ENCODE peak calls at places on chromosomes 12 and 14, in four cellular contexts. One of them, this sample, is unnamed.

GRCh38 chr12:31603546-31604009 is 12.6 kb upstream of the DENND5B start:
- DNase-seq in A549: no peak
- DNase-seq in epithelial cell of esophagus: no peak
- DNase-seq in uterus: no peak
- DNase-seq in this sample: no peak

GRCh38 chr12:98646165-98646764 is 1.2 kb downstream of the APAF1 start:
- DNase-seq in A549: peak
- DNase-seq in epithelial cell of esophagus: peak
- DNase-seq in uterus: no peak
- DNase-seq in this sample: no peak

GRCh38 chr12:39990122-39991101 is 115.5 kb downstream of the SLC2A13 start:
- DNase-seq in A549: peak
- DNase-seq in epithelial cell of esophagus: peak
- DNase-seq in uterus: peak
- DNase-seq in this sample: peak

GRCh38 chr12:62758216-62758615 is 176.7 kb downstream of the PPM1H start:
- DNase-seq in A549: peak
- DNase-seq in epithelial cell of esophagus: no peak
- DNase-seq in uterus: no peak
- DNase-seq in this sample: no peak

GRCh38 chr12:2261708-2262107 is 208.9 kb downstream of the CACNA1C start:
- DNase-seq in A549: no peak
- DNase-seq in epithelial cell of esophagus: no peak
- DNase-seq in uterus: no peak
- DNase-seq in this sample: no peak

GRCh38 chr14:72812292-72812851 is 81.5 kb downstream of the DPF3 start:
- DNase-seq in A549: no peak
- DNase-seq in epithelial cell of esophagus: peak
- DNase-seq in uterus: peak
- DNase-seq in this sample: no peak

GRCh38 chr14:68691031-68691864 is 101.6 kb downstream of the ZFP36L1 start:
- DNase-seq in A549: no peak
- DNase-seq in epithelial cell of esophagus: no peak
- DNase-seq in uterus: peak
- DNase-seq in this sample: no peak

GRCh38 chr12:122999986-123000420 is 19.5 kb downstream of the ARL6IP4 start:
- DNase-seq in A549: no peak
- DNase-seq in epithelial cell of esophagus: no peak
- DNase-seq in uterus: no peak
- DNase-seq in this sample: no peak

GRCh38 chr14:65564370-65564769 is 151.8 kb downstream of the FUT8 start:
- DNase-seq in A549: no peak
- DNase-seq in epithelial cell of esophagus: no peak
- DNase-seq in uterus: no peak
- DNase-seq in this sample: no peak

GRCh38 chr14:52395728-52396127 is 81.6 kb downstream of the PTGER2 start:
- DNase-seq in A549: no peak
- DNase-seq in epithelial cell of esophagus: no peak
- DNase-seq in uterus: no peak
- DNase-seq in this sample: no peak

GRCh38 chr12:5456906-5457305 is 25.0 kb downstream of the NTF3 start:
- DNase-seq in A549: no peak
- DNase-seq in epithelial cell of esophagus: no peak
- DNase-seq in uterus: no peak
- DNase-seq in this sample: no peak

GRCh38 chr12:12432373-12432772 is 75.5 kb downstream of the BORCS5 start:
- DNase-seq in A549: peak
- DNase-seq in epithelial cell of esophagus: peak
- DNase-seq in uterus: no peak
- DNase-seq in this sample: peak

GRCh38 chr14:70317091-70317968 is 42.2 kb downstream of the COX16 start:
- DNase-seq in A549: no peak
- DNase-seq in epithelial cell of esophagus: no peak
- DNase-seq in uterus: no peak
- DNase-seq in this sample: no peak

GRCh38 chr14:70315942-70316341 is 43.5 kb downstream of the COX16 start:
- DNase-seq in A549: no peak
- DNase-seq in epithelial cell of esophagus: peak
- DNase-seq in uterus: no peak
- DNase-seq in this sample: no peak

GRCh38 chr14:70320294-70320693 is 39.2 kb downstream of the COX16 start:
- DNase-seq in A549: no peak
- DNase-seq in epithelial cell of esophagus: no peak
- DNase-seq in uterus: no peak
- DNase-seq in this sample: no peak

GRCh38 chr14:70318635-70319013 is 40.9 kb downstream of the COX16 start:
- DNase-seq in A549: no peak
- DNase-seq in epithelial cell of esophagus: no peak
- DNase-seq in uterus: no peak
- DNase-seq in this sample: no peak

GRCh38 chr14:70317969-70318634 is 41.4 kb downstream of the COX16 start:
- DNase-seq in A549: peak
- DNase-seq in epithelial cell of esophagus: peak
- DNase-seq in uterus: no peak
- DNase-seq in this sample: no peak
- TF ChIP-seq CTCF in A549: peak
- TF ChIP-seq CTCF in epithelial cell of esophagus: peak
- TF ChIP-seq CTCF in uterus: no peak
- TF ChIP-seq CTCF in this sample: no peak

GRCh38 chr12:38120438-38120837 is 196.1 kb upstream of the ALG10B start:
- DNase-seq in A549: no peak
- DNase-seq in epithelial cell of esophagus: no peak
- DNase-seq in uterus: no peak
- DNase-seq in this sample: no peak
- H3K4me3 ChIP-seq in A549: no peak
- H3K4me3 ChIP-seq in epithelial cell of esophagus: no peak
- H3K4me3 ChIP-seq in uterus: no peak
- H3K4me3 ChIP-seq in this sample: no peak

GRCh38 chr12:114676142-114676741 is 7.7 kb downstream of the TBX3 start:
- DNase-seq in A549: no peak
- DNase-seq in epithelial cell of esophagus: no peak
- DNase-seq in uterus: no peak
- DNase-seq in this sample: no peak

GRCh38 chr12:114673169-114673833 is 10.7 kb downstream of the TBX3 start:
- DNase-seq in A549: no peak
- DNase-seq in epithelial cell of esophagus: no peak
- DNase-seq in uterus: peak
- DNase-seq in this sample: peak

GRCh38 chr12:114671664-114672476 is 12.1 kb downstream of the TBX3 start:
- DNase-seq in A549: no peak
- DNase-seq in epithelial cell of esophagus: no peak
- DNase-seq in uterus: peak
- DNase-seq in this sample: no peak

GRCh38 chr12:114672817-114673168 is 11.2 kb downstream of the TBX3 start:
- DNase-seq in A549: no peak
- DNase-seq in epithelial cell of esophagus: no peak
- DNase-seq in uterus: no peak
- DNase-seq in this sample: no peak

GRCh38 chr12:114674201-114675047 is 9.6 kb downstream of the TBX3 start:
- DNase-seq in A549: no peak
- DNase-seq in epithelial cell of esophagus: no peak
- DNase-seq in uterus: no peak
- DNase-seq in this sample: no peak
- TF ChIP-seq CTCF in A549: no peak
- TF ChIP-seq CTCF in epithelial cell of esophagus: no peak
- TF ChIP-seq CTCF in uterus: no peak
- TF ChIP-seq CTCF in this sample: no peak

DNA sequence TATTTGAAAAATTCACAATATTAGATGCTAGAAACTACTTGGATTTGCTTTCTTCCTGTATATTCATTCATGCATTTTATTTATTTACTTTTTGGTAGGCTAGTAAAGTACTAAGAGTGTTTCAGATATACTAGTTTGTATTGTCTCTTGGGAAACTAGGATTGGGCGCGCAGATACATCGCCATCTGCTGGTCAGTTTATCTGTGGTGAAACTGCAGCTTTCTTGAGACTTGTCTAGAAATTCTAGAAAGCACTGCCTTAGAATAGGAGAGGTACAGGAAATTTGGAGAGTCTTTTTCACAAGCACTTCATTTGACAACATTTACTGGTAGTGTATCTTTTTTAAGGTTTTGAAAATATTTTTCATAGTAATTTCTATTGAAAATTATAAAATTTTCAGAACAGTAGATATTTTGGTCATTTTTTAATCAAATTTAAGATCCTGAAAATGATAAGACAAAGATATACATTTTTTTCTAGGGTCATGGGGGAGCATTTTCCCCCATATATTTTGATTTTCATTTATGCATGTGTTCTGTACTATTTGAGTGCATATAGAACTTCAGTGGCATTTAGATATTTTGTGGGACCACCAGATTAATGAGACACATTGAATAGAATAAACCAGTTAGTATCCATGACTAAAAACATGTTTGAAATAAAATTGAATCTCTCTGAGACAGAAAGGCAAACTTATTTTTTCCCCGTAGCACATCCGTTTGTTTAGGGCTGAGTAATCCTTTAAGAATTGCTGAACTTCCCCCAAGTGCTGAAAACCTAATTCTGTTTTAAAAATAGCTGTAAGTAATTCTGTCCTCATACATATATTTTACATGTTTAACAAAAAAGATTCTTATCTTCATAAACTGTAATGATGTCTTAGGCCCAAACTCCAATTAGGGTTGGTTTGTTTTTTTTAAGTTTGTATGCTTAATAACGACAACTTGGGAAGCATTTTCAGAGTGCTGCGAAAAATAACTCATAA is 44.5 kb downstream of the SLC38A6 start:
- DNase-seq in A549: peak
- DNase-seq in epithelial cell of esophagus: peak
- DNase-seq in uterus: peak
- DNase-seq in this sample: peak
- H3K4me3 ChIP-seq in A549: no peak
- H3K4me3 ChIP-seq in epithelial cell of esophagus: no peak
- H3K4me3 ChIP-seq in uterus: no peak
- H3K4me3 ChIP-seq in this sample: no peak

This sample was measured in prostate gland.